ENCODE peak calls at places on chromosomes 5 and 9, in eight cellular contexts. One of them, this sample, is unnamed.
A peak's percentile ranks its signal among the peaks of the same experiment; 100 is the strongest.

GRCh38 chr5:154285661-154286408 is 95.3 kb downstream of the GALNT10 start:
- DNase-seq in IMR-90: peak; percentile 81
- DNase-seq in transverse colon: no peak
- DNase-seq in endothelial cell of umbilical vein: peak; percentile 59
- DNase-seq in stomach: no peak
- DNase-seq in breast epithelium: no peak
- DNase-seq in uterus: no peak
- DNase-seq in heart left ventricle: no peak
- DNase-seq in this sample: no peak

GRCh38 chr5:133399247-133399891 is 213.0 kb downstream of the FSTL4 start:
- DNase-seq in IMR-90: no peak
- DNase-seq in transverse colon: no peak
- DNase-seq in endothelial cell of umbilical vein: no peak
- DNase-seq in stomach: no peak
- DNase-seq in breast epithelium: no peak
- DNase-seq in uterus: no peak
- DNase-seq in heart left ventricle: no peak
- DNase-seq in this sample: no peak

GRCh38 chr5:168992687-168993086 is 308.3 kb downstream of the SLIT3 start:
- DNase-seq in IMR-90: no peak
- DNase-seq in transverse colon: no peak
- DNase-seq in endothelial cell of umbilical vein: no peak
- DNase-seq in stomach: peak; percentile 58
- DNase-seq in breast epithelium: peak; percentile 38
- DNase-seq in uterus: no peak
- DNase-seq in heart left ventricle: no peak
- DNase-seq in this sample: no peak

GRCh38 chr5:20034717-20035116 is 46.7 kb upstream of the CDH18 start:
- DNase-seq in IMR-90: no peak
- DNase-seq in transverse colon: no peak
- DNase-seq in endothelial cell of umbilical vein: no peak
- DNase-seq in stomach: no peak
- DNase-seq in breast epithelium: no peak
- DNase-seq in uterus: no peak
- DNase-seq in heart left ventricle: no peak
- DNase-seq in this sample: no peak

GRCh38 chr5:118173340-118173739 is 815.0 kb downstream of the DTWD2 start:
- DNase-seq in IMR-90: no peak
- DNase-seq in transverse colon: no peak
- DNase-seq in endothelial cell of umbilical vein: no peak
- DNase-seq in stomach: no peak
- DNase-seq in breast epithelium: no peak
- DNase-seq in uterus: no peak
- DNase-seq in heart left ventricle: no peak
- DNase-seq in this sample: no peak

GRCh38 chr9:124840300-124840833 is 12.9 kb upstream of the WDR38 start:
- DNase-seq in IMR-90: no peak
- DNase-seq in transverse colon: no peak
- DNase-seq in endothelial cell of umbilical vein: no peak
- DNase-seq in stomach: no peak
- DNase-seq in breast epithelium: no peak
- DNase-seq in uterus: no peak
- DNase-seq in heart left ventricle: peak; percentile 38
- DNase-seq in this sample: no peak

GRCh38 chr5:132203464-132203818 is 24.2 kb downstream of the P4HA2 start:
- DNase-seq in IMR-90: peak; percentile 56
- DNase-seq in transverse colon: no peak
- DNase-seq in endothelial cell of umbilical vein: no peak
- DNase-seq in stomach: no peak
- DNase-seq in breast epithelium: no peak
- DNase-seq in uterus: no peak
- DNase-seq in heart left ventricle: no peak
- DNase-seq in this sample: no peak

GRCh38 chr5:142327111-142327842 is 2.5 kb upstream of the SPRY4 start:
- DNase-seq in IMR-90: peak; percentile 84
- DNase-seq in transverse colon: no peak
- DNase-seq in endothelial cell of umbilical vein: no peak
- DNase-seq in stomach: no peak
- DNase-seq in breast epithelium: no peak
- DNase-seq in uterus: no peak
- DNase-seq in heart left ventricle: no peak
- DNase-seq in this sample: peak; percentile 58

GRCh38 chr9:86997961-86998360 is 50.7 kb upstream of the GAS1 start:
- DNase-seq in IMR-90: no peak
- DNase-seq in transverse colon: no peak
- DNase-seq in endothelial cell of umbilical vein: no peak
- DNase-seq in stomach: no peak
- DNase-seq in breast epithelium: no peak
- DNase-seq in uterus: no peak
- DNase-seq in heart left ventricle: no peak
- DNase-seq in this sample: no peak

GRCh38 chr5:58410441-58410840 is 49.4 kb downstream of the PLK2 start:
- DNase-seq in IMR-90: peak; percentile 95
- DNase-seq in transverse colon: no peak
- DNase-seq in endothelial cell of umbilical vein: peak; percentile 89
- DNase-seq in stomach: no peak
- DNase-seq in breast epithelium: no peak
- DNase-seq in uterus: no peak
- DNase-seq in heart left ventricle: no peak
- DNase-seq in this sample: no peak

GRCh38 chr5:24539625-24540024 is 105.2 kb downstream of the CDH10 start:
- DNase-seq in IMR-90: no peak
- DNase-seq in transverse colon: no peak
- DNase-seq in endothelial cell of umbilical vein: no peak
- DNase-seq in stomach: no peak
- DNase-seq in breast epithelium: no peak
- DNase-seq in uterus: no peak
- DNase-seq in heart left ventricle: no peak
- DNase-seq in this sample: no peak
- H3K27ac ChIP-seq in IMR-90: no peak overlapping the region
- H3K27ac ChIP-seq in transverse colon: no peak overlapping the region
- H3K27ac ChIP-seq in endothelial cell of umbilical vein: no peak overlapping the region
- H3K27ac ChIP-seq in stomach: no peak overlapping the region
- H3K27ac ChIP-seq in breast epithelium: no peak overlapping the region
- H3K27ac ChIP-seq in uterus: no peak overlapping the region
- H3K27ac ChIP-seq in heart left ventricle: no peak overlapping the region
- H3K27ac ChIP-seq in this sample: no peak overlapping the region

GRCh38 chr5:134525687-134526482 is 415 bp downstream of the JADE2 start:
- DNase-seq in IMR-90: peak; percentile 83
- DNase-seq in transverse colon: peak; percentile 76
- DNase-seq in endothelial cell of umbilical vein: peak; percentile 76
- DNase-seq in stomach: peak; percentile 71
- DNase-seq in breast epithelium: peak; percentile 78
- DNase-seq in uterus: peak; percentile 83
- DNase-seq in heart left ventricle: peak; percentile 82
- DNase-seq in this sample: peak; percentile 91
- TF ChIP-seq POLR2A in IMR-90: peak; percentile 68
- TF ChIP-seq POLR2A in transverse colon: peak; percentile 48
- TF ChIP-seq POLR2A in endothelial cell of umbilical vein: peak; percentile 67
- TF ChIP-seq POLR2A in stomach: no peak
- TF ChIP-seq POLR2A in breast epithelium: peak; percentile 42
- TF ChIP-seq POLR2A in uterus: no peak
- TF ChIP-seq POLR2A in heart left ventricle: peak; percentile 53
- TF ChIP-seq POLR2A in this sample: no peak

GRCh38 chr5:173709145-173709544 is 92.7 kb upstream of the BOD1 start:
- DNase-seq in IMR-90: no peak
- DNase-seq in transverse colon: no peak
- DNase-seq in endothelial cell of umbilical vein: no peak
- DNase-seq in stomach: no peak
- DNase-seq in breast epithelium: no peak
- DNase-seq in uterus: no peak
- DNase-seq in heart left ventricle: no peak
- DNase-seq in this sample: no peak

GRCh38 chr5:173705512-173705825 is 89.0 kb upstream of the BOD1 start:
- DNase-seq in IMR-90: no peak
- DNase-seq in transverse colon: no peak
- DNase-seq in endothelial cell of umbilical vein: no peak
- DNase-seq in stomach: no peak
- DNase-seq in breast epithelium: no peak
- DNase-seq in uterus: no peak
- DNase-seq in heart left ventricle: no peak
- DNase-seq in this sample: no peak

GRCh38 chr5:173706700-173707099 is 90.2 kb upstream of the BOD1 start:
- DNase-seq in IMR-90: no peak
- DNase-seq in transverse colon: no peak
- DNase-seq in endothelial cell of umbilical vein: no peak
- DNase-seq in stomach: no peak
- DNase-seq in breast epithelium: no peak
- DNase-seq in uterus: no peak
- DNase-seq in heart left ventricle: no peak
- DNase-seq in this sample: no peak

GRCh38 chr5:173709761-173710160 is 93.3 kb upstream of the BOD1 start:
- DNase-seq in IMR-90: no peak
- DNase-seq in transverse colon: no peak
- DNase-seq in endothelial cell of umbilical vein: no peak
- DNase-seq in stomach: no peak
- DNase-seq in breast epithelium: no peak
- DNase-seq in uterus: no peak
- DNase-seq in heart left ventricle: no peak
- DNase-seq in this sample: no peak

GRCh38 chr5:173707392-173707791 is 90.9 kb upstream of the BOD1 start:
- DNase-seq in IMR-90: peak; percentile 44
- DNase-seq in transverse colon: no peak
- DNase-seq in endothelial cell of umbilical vein: no peak
- DNase-seq in stomach: no peak
- DNase-seq in breast epithelium: peak; percentile 69
- DNase-seq in uterus: no peak
- DNase-seq in heart left ventricle: peak; percentile 79
- DNase-seq in this sample: no peak
- H3K27ac ChIP-seq in IMR-90: no peak overlapping the region
- H3K27ac ChIP-seq in transverse colon: no peak overlapping the region
- H3K27ac ChIP-seq in endothelial cell of umbilical vein: no peak overlapping the region
- H3K27ac ChIP-seq in stomach: no peak overlapping the region
- H3K27ac ChIP-seq in breast epithelium: no peak overlapping the region
- H3K27ac ChIP-seq in uterus: no peak overlapping the region
- H3K27ac ChIP-seq in heart left ventricle: peak overlapping the region; percentile 59
- H3K27ac ChIP-seq in this sample: no peak overlapping the region

DNA sequence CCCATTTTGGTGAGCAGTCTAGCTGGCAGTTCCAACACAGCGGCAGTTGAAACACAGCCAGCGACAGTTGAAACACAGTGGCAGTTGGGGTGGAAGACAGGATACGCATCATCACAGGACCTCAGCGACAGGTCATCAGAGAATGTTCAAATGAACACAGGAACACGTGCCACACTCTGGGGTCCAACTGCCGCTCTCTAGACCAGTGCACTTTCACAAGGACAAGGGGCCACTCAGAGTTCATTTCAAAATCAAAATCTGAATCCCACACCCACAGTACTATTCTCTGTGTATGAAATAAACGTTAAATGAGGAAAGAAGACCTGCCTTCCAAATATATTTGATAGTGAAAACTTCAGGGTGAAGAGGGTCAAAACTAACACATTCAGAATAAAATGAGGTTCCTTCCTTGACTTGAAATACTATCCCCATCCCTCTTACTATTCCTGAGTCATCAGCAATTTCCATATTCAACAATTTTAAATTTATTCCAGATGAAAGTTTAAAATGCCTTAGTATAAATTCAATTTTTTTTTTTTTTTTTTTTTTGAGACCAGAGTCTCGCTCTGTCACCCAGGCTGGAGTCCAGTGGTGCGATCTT is 53.0 kb upstream of the SIMC1 start:
- DNase-seq in IMR-90: peak; percentile 31
- DNase-seq in transverse colon: no peak
- DNase-seq in endothelial cell of umbilical vein: no peak
- DNase-seq in stomach: no peak
- DNase-seq in breast epithelium: no peak
- DNase-seq in uterus: no peak
- DNase-seq in heart left ventricle: no peak
- DNase-seq in this sample: no peak
- TF ChIP-seq POLR2A in IMR-90: no peak
- TF ChIP-seq POLR2A in transverse colon: no peak
- TF ChIP-seq POLR2A in endothelial cell of umbilical vein: no peak
- TF ChIP-seq POLR2A in stomach: no peak
- TF ChIP-seq POLR2A in breast epithelium: no peak
- TF ChIP-seq POLR2A in uterus: no peak
- TF ChIP-seq POLR2A in heart left ventricle: no peak
- TF ChIP-seq POLR2A in this sample: no peak

GRCh38 chr9:121887553-121888437 is 205.3 kb downstream of the TTLL11 start:
- DNase-seq in IMR-90: no peak
- DNase-seq in transverse colon: no peak
- DNase-seq in endothelial cell of umbilical vein: no peak
- DNase-seq in stomach: no peak
- DNase-seq in breast epithelium: no peak
- DNase-seq in uterus: no peak
- DNase-seq in heart left ventricle: peak; percentile 33
- DNase-seq in this sample: no peak
- H3K27ac ChIP-seq in IMR-90: no peak overlapping the region
- H3K27ac ChIP-seq in transverse colon: no peak overlapping the region
- H3K27ac ChIP-seq in endothelial cell of umbilical vein: no peak overlapping the region
- H3K27ac ChIP-seq in stomach: no peak overlapping the region
- H3K27ac ChIP-seq in breast epithelium: peak overlapping the region; percentile 48
- H3K27ac ChIP-seq in uterus: no peak overlapping the region
- H3K27ac ChIP-seq in heart left ventricle: no peak overlapping the region
- H3K27ac ChIP-seq in this sample: no peak overlapping the region

DNA sequence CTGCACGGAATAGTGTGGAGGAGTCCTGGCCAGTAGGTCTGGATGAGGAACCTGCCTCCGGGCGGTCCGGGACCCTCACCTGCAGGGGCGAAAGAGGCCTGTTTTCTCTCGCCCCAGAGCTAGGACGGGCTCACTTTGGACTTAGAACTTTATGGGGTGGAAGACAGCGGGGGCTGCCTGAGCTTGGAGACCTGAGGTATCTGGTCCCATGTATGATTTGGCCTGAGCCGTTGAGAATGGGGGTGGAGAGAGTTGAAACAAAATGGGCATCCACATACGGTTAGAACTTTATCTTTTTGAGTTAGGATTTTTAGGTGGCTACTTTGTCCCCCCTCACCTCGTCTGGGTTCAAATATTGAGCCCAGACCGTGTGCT is 681 bp upstream of the ETF1 start:
- DNase-seq in IMR-90: no peak
- DNase-seq in transverse colon: no peak
- DNase-seq in endothelial cell of umbilical vein: no peak
- DNase-seq in stomach: no peak
- DNase-seq in breast epithelium: no peak
- DNase-seq in uterus: no peak
- DNase-seq in heart left ventricle: no peak
- DNase-seq in this sample: no peak
- TF ChIP-seq POLR2A in IMR-90: peak; percentile 92
- TF ChIP-seq POLR2A in transverse colon: no peak
- TF ChIP-seq POLR2A in endothelial cell of umbilical vein: no peak
- TF ChIP-seq POLR2A in stomach: no peak
- TF ChIP-seq POLR2A in breast epithelium: no peak
- TF ChIP-seq POLR2A in uterus: no peak
- TF ChIP-seq POLR2A in heart left ventricle: no peak
- TF ChIP-seq POLR2A in this sample: no peak